ENCODE peak calls at places on chromosomes 16 and 17, in four cellular contexts. I, Q, K and D are unnamed samples.

GRCh38 chr16:49901711-49902110 is 45.8 kb upstream of the ZNF423 start:
- DNase-seq in Q (no peak), K (no peak), I (no peak), D (no peak)

GRCh38 chr17:47205419-47205963 is 3.7 kb upstream of the MYL4 start:
- DNase-seq in K (no peak), I (peak), Q (peak), D (no peak)

GRCh38 chr17:31739300-31739699 is 119.7 kb downstream of the COPRS start:
- DNase-seq in Q (no peak), I (peak), K (no peak), D (no peak)

GRCh38 chr16:55856950-55857349 is 18.2 kb downstream of the CES5A start:
- DNase-seq in Q (no peak), I (no peak), K (no peak), D (no peak)

GRCh38 chr17:9178319-9178718 is 157.0 kb downstream of the NTN1 start:
- DNase-seq in K (no peak), Q (no peak), I (no peak), D (no peak)

GRCh38 chr17:57735707-57736106 is 9.4 kb downstream of the CCDC182 start:
- DNase-seq in K (no peak), Q (no peak), I (no peak), D (no peak)

GRCh38 chr17:58421711-58422110 is 4.4 kb upstream of the RNF43 start:
- DNase-seq in Q (no peak), K (no peak), I (no peak), D (no peak)

GRCh38 chr16:8355714-8356113 is 234.6 kb downstream of the TMEM114 start:
- DNase-seq in K (no peak), Q (no peak), I (no peak), D (no peak)

GRCh38 chr16:70151391-70151790 is 22.2 kb upstream of the CLEC18C start:
- DNase-seq in K (no peak), I (no peak), Q (no peak), D (no peak)

GRCh38 chr17:77304746-77305473 is 164.1 kb downstream of the SEC14L1 start:
- DNase-seq in K (no peak), I (no peak), Q (no peak), D (no peak)

DNA sequence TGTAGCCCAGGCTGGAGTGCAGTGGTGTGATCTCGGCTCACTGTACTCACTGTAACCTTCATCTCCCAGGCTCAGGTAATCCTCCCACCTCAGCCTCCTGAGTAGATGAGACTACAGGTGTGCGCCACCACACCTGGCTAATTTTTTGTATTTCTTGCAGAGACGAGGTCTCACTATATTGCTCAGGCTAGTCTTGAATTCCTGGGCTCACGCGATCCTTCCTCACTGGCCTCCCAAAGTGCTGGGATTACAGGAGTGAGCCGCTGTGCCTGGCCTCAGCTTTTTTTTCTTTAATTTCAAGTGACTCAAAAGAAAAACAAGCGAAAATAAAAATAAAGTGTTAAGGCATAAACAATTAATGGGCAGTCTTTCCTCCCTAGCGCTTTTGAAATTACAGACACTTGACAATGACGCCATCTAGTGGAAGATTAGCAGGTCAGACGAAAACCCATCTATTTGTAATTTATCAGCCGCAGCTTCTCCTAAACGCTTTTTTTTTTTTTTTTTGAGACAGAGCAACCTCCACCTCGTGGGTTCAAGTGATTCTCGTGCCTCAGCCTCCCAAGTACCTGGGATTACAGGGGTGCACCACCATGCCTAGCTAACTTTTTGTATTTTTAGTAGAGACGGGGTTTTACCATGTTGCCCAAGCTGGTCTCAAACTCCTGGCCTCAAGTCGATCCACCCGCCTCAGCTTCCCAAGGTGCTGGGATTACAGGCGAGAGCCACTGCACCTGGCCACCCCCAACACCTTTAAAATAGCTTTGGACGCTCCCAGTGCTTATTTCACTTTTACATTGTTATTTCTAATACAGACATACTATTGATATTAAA is 28.1 kb upstream of the PECAM1 start:
- DNase-seq in K (no peak), I (peak), Q (peak), D (no peak)
- TF ChIP-seq CTCF in K (peak), I (peak), Q (peak), D (peak)

DNA sequence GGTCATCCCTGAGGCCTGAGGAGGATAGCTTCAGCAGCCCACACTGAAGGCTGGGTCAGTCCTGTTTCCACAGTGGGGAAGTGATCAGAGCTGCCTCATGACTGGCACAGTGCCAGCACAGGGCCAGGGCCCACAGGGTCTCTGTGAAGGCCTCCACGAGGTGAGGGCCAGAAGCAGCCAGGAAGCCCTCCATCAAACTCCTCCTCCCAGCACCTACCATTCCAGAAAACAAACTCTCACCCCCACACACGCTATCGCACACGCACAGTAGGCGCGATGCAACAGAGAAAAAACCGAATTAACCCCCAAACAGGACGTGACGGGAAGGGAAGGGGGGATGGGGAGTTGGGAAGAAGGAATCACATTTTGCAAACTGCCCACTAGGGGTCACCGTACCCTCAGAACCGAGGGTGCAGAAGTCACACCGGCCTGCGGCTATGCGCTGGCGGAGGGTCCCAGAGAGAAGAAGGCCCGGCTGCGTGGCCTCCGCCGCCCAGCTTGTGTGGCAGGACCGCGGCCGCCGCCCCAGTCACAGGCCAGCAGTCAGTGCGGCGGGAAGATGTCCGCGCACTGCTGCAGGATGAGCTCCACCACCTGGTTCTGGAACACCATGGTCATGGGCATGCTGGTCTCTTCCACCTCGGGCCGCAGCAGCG is 37.6 kb downstream of the ARHGAP27 start:
- DNase-seq in I (peak), K (peak), Q (no peak), D (no peak)
- TF ChIP-seq CTCF in I (peak), K (peak), Q (peak), D (peak)

GRCh38 chr16:75130150-75130771 is 13.7 kb upstream of the LDHD start:
- DNase-seq in Q (no peak), I (no peak), K (no peak), D (no peak)
- TF ChIP-seq CTCF in Q (no peak), I (no peak), K (no peak), D (peak)

GRCh38 chr16:17921357-17921978 is 415.1 kb downstream of the NPIPA8 start:
- DNase-seq in Q (no peak), K (no peak), I (peak), D (no peak)
- TF ChIP-seq CTCF in Q (peak), K (peak), I (peak), D (peak)

GRCh38 chr17:82836823-82837357 is 2.9 kb downstream of the ZNF750 start:
- DNase-seq in K (no peak), I (peak), Q (no peak), D (peak)
- TF ChIP-seq CTCF in K (no peak), I (peak), Q (no peak), D (no peak)

DNA sequence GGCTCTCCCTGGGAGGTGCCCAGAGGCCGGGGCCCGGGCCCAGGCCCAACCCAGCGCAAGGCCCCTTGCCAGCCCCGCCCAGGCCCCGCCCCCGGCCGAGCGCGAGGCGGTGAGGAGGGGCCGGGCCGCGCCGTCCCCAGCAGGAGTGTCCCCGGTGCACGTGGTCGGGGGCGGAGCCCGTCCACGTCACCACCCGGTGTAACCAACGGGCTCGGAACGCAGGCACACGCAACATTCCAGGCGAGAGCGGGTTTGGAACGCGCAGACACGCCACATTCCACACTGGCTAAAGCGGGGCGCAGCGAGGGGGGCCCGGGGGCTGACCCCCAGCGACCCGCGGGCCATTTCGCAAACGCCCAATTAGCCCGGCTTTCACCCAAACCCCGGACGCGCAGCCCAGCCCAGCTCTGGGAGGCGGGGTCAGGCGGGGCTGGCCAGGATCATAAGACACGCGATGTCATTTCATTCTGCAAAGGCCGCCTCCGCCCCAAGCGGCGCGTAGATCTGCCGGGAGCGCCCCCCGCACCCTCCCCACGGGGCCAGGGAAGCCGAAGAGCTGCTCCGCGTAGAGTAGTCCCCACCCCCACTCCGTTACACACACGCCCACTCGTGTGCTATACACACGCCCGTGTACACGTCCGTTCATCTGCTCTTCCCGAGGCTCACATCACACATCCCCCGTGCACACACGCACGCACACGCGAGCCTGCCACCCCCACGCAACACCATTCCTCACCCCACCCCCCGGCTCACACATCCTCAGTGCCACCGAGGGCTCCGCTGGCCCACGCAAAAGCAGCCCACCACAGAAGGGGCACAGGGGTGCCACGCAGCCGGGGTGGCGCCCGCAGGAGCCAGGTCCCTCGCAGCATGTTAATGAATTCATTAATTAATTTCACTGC is 1.0 kb downstream of the MNT start:
- DNase-seq in I (peak), Q (no peak), K (peak), D (peak)
- TF ChIP-seq CTCF in I (no peak), Q (no peak), K (no peak), D (no peak)

GRCh38 chr16:25106567-25107465 is 4.7 kb upstream of the LCMT1 start:
- DNase-seq in I (peak), Q (no peak), K (no peak), D (peak)
- TF ChIP-seq CTCF in I (peak), Q (peak), K (no peak), D (no peak)

DNA sequence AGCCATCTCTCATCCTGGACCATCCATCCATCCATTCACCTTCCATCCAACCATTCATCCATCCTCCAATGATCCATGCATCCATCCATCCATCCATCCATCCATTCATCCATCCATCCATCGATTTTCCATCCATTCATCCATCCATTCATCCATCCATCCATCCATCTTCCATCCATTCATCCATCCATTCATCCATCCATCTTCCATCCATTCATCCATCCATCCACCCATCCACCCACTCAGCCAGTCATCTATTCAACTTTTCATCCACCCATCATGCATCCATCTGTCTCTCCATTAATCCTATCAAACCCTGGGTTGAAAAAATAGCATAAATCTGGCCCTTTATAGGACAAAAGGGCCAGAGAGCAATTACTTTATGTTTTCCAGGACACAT is 158.3 kb upstream of the WSCD1 start:
- DNase-seq in Q (no peak), K (no peak), I (no peak), D (no peak)
- TF ChIP-seq CTCF in Q (no peak), K (no peak), I (no peak), D (no peak)

DNA sequence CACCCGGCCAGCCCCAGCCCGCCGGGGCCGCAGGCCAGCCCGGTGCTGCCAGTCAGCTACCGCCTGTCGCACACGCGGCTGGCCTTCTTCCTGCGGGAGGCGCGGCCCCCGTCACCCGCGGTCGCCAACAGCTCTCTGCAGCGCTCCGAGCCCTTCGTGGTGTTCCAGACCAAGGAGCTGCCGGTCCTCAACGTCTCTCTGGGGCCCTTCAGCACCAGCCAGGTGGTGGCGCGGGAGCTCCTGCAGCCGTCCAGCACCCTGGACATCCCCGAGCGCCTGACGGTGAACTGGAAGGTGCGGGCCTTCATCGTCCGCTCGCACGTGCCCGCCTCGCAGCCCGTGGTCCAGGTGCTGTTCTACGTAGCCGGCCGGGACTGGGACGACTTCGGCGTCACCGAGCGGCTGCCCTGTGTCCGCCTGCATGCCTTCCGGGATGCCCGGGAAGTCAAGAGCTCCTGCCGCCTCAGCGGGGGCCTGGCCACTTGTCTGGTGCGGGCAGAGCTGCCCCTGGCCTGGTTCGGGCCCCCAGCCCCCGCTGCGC is 46.8 kb downstream of the TMEM132E start:
- DNase-seq in Q (no peak), I (no peak), K (no peak), D (no peak)
- TF ChIP-seq CTCF in Q (no peak), I (no peak), K (no peak), D (no peak)